ENCODE peak calls at places on chromosomes 12 and 14, in eight cellular contexts. R, V, I, Q, U, B, M and S are unnamed samples.

GRCh38 chr12:46402451-46402850 is 29.9 kb upstream of the SLC38A2 start:
- DNase-seq in R (peak), V (peak), U (no peak), I (no peak), Q (no peak), B (no peak), M (no peak), S (no peak)

GRCh38 chr12:108826115-108826806 is 31.1 kb downstream of the SSH1 start:
- DNase-seq in R (peak), I (peak), M (no peak), Q (no peak), U (no peak), B (no peak), V (peak), S (peak)

GRCh38 chr12:54135621-54136027 is 53.2 kb downstream of the SMUG1 start:
- DNase-seq in Q (no peak), V (no peak), B (no peak), U (no peak), M (peak), I (no peak), R (no peak), S (no peak)

GRCh38 chr12:101748907-101749306 is 9.6 kb upstream of the SYCP3 start:
- DNase-seq in U (no peak), M (no peak), Q (no peak), I (no peak), V (no peak), B (no peak), R (no peak), S (no peak)

GRCh38 chr12:104526751-104527150 is 70.0 kb downstream of the CHST11 start:
- DNase-seq in R (no peak), M (no peak), B (no peak), V (no peak), U (no peak), I (no peak), Q (no peak), S (no peak)

GRCh38 chr14:64737391-64738305 is 33.4 kb downstream of the PLEKHG3 start:
- DNase-seq in U (no peak), B (peak), I (no peak), R (no peak), M (no peak), Q (no peak), V (no peak), S (no peak)

GRCh38 chr12:101490286-101490920 is 15.3 kb downstream of the SPIC start:
- DNase-seq in M (peak), V (peak), Q (no peak), I (no peak), U (no peak), B (peak), R (no peak), S (peak)

GRCh38 chr12:130953783-130954543 is at the start of gene ADGRD1:
- DNase-seq in R (peak), U (peak), Q (no peak), B (peak), I (no peak), V (peak), M (peak), S (peak)

GRCh38 chr14:53564870-53565269 is 391.8 kb downstream of the BMP4 start:
- DNase-seq in I (no peak), B (no peak), Q (no peak), U (no peak), M (no peak), V (no peak), R (no peak), S (no peak)

GRCh38 chr12:132322206-132323132 is 6.9 kb downstream of the GALNT9 start:
- DNase-seq in U (no peak), V (no peak), B (no peak), R (no peak), M (no peak), Q (no peak), I (no peak), S (no peak)

DNA sequence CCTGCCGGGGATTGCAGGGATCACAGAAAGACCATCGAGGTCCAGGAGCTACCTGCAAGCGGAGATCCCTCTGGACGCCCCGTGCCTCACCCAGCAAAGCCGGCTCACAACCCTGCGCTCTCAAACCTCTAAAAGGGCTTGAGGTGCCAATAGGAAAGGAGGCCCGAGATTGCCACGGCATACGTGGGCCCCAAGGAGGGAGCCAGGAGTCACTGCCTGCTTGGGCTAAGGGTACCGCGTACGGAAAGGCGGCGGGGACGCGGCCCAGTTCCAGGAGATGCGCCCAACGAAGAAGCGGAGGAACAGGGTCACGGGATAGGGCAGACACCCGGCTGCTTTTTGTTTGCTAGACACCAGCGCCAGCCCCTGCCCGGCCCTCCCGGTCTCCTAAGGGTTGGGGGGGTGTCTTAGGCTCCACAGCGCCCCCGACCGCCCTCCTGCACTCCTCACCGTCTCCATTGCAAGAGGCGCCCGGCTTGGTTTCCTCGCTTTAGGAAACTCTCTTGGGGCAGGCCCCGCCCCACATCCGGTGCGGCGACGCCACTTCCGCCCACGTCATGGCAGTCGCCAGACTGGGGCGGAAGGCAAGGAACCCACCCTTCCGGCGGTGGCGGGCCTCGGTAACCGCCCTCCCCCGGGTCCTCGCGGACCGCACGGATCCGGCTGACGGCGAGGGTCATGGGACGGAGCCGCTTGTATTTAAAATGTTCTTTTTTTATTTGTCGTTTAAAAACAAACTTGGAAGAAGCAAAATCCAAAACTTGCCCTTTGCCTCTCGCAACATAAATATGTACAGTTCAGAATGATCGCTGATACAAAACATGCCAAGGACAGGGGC is at the start of gene PRKAG1:
- DNase-seq in Q (peak), U (peak), R (peak), B (peak), I (peak), V (peak), M (peak), S (peak)
- TF ChIP-seq CTCF in Q (peak), U (peak), R (peak), B (no peak), I (peak), V (peak), M (peak), S (peak)

GRCh38 chr12:93060071-93060665 is 131.1 kb upstream of the EEA1 start:
- DNase-seq in R (no peak), Q (no peak), U (no peak), B (no peak), M (no peak), I (no peak), V (no peak), S (no peak)

GRCh38 chr12:93059288-93059687 is 130.2 kb upstream of the EEA1 start:
- DNase-seq in I (no peak), M (no peak), Q (no peak), B (no peak), U (no peak), R (no peak), V (no peak), S (no peak)

GRCh38 chr12:93060666-93061413 is 131.7 kb upstream of the EEA1 start:
- DNase-seq in U (no peak), B (no peak), R (peak), Q (no peak), M (peak), V (no peak), I (peak), S (peak)

GRCh38 chr12:93061414-93062099 is 132.5 kb upstream of the EEA1 start:
- DNase-seq in M (no peak), B (no peak), V (no peak), U (no peak), I (peak), R (peak), Q (no peak), S (no peak)

DNA sequence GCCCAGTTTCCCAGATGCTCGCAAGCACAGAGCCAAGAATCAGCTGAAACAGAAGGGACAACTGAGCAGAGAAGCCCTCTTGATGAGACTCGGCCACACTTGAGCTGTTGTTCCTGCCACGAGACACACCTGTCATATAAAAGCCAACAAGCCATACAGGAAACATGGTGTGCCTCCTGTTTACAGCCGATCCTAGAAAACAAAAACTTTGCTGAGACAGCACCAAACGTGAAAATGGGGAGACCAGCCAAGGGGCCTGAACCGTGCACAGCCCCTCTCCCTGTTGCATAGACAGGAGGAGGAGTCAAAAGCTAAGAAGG is 133.0 kb upstream of the EEA1 start:
- DNase-seq in B (no peak), R (no peak), I (no peak), Q (no peak), M (no peak), V (no peak), U (no peak), S (no peak)
- H3K27ac ChIP-seq in B (no peak), R (peak), I (peak), Q (no peak), M (no peak), V (no peak), U (no peak), S (no peak)

DNA sequence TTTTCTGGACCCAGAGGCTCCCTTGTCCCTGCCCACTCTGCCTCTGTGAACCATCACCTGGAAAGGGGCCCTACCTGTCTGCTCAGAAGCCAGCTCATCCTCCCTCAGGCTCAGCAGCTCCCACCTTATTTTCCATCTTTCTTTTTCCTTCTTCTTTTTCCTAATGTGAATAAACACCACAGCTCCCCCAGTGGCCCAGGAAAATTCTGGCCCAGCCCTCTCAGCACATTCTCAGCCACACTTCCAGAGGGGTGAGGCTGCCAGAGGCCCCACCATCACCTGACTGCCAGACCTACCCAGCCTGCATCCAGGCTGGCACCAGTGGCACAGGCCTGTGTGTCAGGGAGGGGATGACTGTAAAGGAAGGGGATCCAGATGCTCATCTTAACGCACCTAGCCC is 23.0 kb downstream of the ZFHX2 start:
- DNase-seq in R (no peak), V (no peak), B (no peak), U (no peak), M (no peak), Q (no peak), I (peak), S (no peak)
- TF ChIP-seq CTCF in R (no peak), V (no peak), B (no peak), U (no peak), M (peak), Q (no peak), I (no peak), S (no peak)

GRCh38 chr14:61476737-61477410 is 155.5 kb downstream of the PRKCH start:
- DNase-seq in I (no peak), U (no peak), M (no peak), R (no peak), B (no peak), V (peak), Q (peak), S (peak)

GRCh38 chr14:61480704-61481285 is 159.4 kb downstream of the PRKCH start:
- DNase-seq in M (peak), Q (no peak), R (no peak), V (no peak), I (no peak), U (no peak), B (peak), S (no peak)

GRCh38 chr14:61477845-61478438 is 156.6 kb downstream of the PRKCH start:
- DNase-seq in B (peak), Q (no peak), V (peak), M (no peak), I (no peak), U (peak), R (no peak), S (peak)

GRCh38 chr14:61479746-61480502 is 158.5 kb downstream of the PRKCH start:
- DNase-seq in M (no peak), V (no peak), I (no peak), U (no peak), B (no peak), R (no peak), Q (no peak), S (no peak)

GRCh38 chr14:61478971-61479473 is 157.6 kb downstream of the PRKCH start:
- DNase-seq in M (no peak), U (no peak), R (no peak), B (no peak), Q (no peak), V (no peak), I (no peak), S (no peak)
- H3K27ac ChIP-seq in M (peak), U (peak), R (no peak), B (peak), Q (peak), V (peak), I (peak), S (no peak)

GRCh38 chr12:122421815-122422737 is at the start of gene CLIP1:
- DNase-seq in R (peak), I (no peak), M (peak), B (peak), Q (peak), V (peak), U (peak), S (peak)
- TF ChIP-seq CTCF in R (no peak), I (peak), M (peak), B (no peak), Q (peak), V (peak), U (peak), S (no peak)

GRCh38 chr12:6547566-6547965 is 8.3 kb downstream of the IFFO1 start:
- DNase-seq in M (no peak), I (no peak), R (no peak), U (no peak), V (no peak), B (no peak), Q (no peak), S (no peak)

GRCh38 chr12:6547987-6548386 is 7.9 kb downstream of the IFFO1 start:
- DNase-seq in R (no peak), U (no peak), B (no peak), M (no peak), V (no peak), I (no peak), Q (no peak), S (peak)

GRCh38 chr12:6549379-6550151 is 6.3 kb downstream of the IFFO1 start:
- DNase-seq in U (no peak), V (no peak), R (no peak), B (no peak), M (no peak), I (no peak), Q (no peak), S (no peak)

GRCh38 chr12:6550294-6551062 is 5.4 kb downstream of the IFFO1 start:
- DNase-seq in B (no peak), M (no peak), R (no peak), V (no peak), Q (no peak), U (no peak), I (no peak), S (no peak)

DNA sequence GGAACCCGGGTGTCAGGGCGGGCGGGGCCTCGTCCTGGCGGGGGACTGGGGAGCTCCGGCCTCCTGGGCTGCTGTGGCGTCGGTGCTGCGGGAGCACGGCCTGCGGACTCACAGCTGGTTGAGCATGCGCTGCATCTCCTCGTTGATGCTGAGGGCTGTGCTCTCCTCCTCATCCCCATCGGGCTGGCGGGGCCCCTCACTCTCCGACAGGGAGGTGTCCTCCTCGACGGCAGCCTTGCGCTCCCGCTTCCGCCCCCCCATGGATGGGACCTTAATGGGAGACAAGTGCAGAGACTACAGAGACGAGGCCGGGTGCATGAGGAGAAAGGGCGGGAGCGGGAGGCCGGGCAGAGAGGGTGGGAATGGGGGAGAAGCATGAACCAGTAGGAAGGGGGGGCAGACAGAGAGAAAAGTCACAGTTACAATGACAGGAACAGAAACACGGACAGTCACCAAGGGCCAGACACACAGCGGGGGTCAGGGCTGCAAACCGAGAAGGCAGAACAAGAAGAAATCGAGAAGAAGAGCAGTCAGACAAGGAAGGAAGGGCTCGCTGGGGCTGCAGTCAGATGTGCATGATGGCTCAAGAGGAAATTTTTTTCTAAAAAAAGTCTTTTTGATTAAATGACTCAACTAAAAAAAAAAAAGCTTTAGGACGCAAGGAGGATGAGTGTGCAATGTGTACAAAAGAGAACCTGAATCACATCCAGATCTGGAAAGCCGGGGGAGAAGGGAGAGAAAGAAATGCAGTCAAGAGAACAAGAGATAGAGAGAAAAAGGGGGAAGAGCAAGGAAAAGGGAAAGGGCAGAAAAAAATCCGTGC is 7.1 kb downstream of the IFFO1 start:
- DNase-seq in B (no peak), Q (no peak), R (no peak), M (no peak), V (no peak), I (no peak), U (no peak), S (no peak)
- H3K27ac ChIP-seq in B (peak), Q (no peak), R (no peak), M (no peak), V (no peak), I (peak), U (no peak), S (peak)

GRCh38 chr14:74794947-74795346 is 31.8 kb downstream of the YLPM1 start:
- DNase-seq in Q (no peak), M (no peak), B (no peak), R (no peak), U (no peak), V (no peak), I (no peak), S (no peak)

GRCh38 chr14:74792249-74793039 is 29.3 kb downstream of the YLPM1 start:
- DNase-seq in M (no peak), R (no peak), I (no peak), V (no peak), U (no peak), Q (no peak), B (no peak), S (no peak)

GRCh38 chr14:74793506-74794155 is 30.5 kb downstream of the YLPM1 start:
- DNase-seq in I (no peak), Q (no peak), R (no peak), M (no peak), V (no peak), U (no peak), B (no peak), S (no peak)
- TF ChIP-seq CTCF in I (peak), Q (peak), R (no peak), M (peak), V (no peak), U (peak), B (no peak), S (peak)

DNA sequence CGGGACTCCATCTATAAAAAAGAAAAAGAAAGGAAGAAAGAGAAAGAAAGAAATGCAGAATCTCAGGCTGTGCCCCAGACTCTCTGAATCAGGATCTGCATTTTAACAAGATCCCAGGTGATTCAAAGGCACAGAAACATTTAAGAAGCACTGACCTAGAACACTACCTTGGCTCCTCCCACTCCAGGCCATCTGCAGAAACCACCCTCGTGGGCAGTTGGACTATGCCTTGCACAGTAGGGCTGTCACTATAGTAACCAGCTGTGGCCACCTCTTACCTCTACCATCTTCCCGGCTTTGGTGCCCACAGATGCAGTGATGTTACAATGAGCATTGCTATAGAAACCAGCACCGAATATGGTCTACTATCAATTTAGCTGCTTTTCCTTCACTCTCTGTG is 110.9 kb upstream of the PWP1 start:
- DNase-seq in B (no peak), V (no peak), I (no peak), M (no peak), R (no peak), Q (no peak), U (no peak), S (no peak)
- H3K27ac ChIP-seq in B (no peak), V (no peak), I (no peak), M (no peak), R (no peak), Q (no peak), U (no peak), S (no peak)

DNA sequence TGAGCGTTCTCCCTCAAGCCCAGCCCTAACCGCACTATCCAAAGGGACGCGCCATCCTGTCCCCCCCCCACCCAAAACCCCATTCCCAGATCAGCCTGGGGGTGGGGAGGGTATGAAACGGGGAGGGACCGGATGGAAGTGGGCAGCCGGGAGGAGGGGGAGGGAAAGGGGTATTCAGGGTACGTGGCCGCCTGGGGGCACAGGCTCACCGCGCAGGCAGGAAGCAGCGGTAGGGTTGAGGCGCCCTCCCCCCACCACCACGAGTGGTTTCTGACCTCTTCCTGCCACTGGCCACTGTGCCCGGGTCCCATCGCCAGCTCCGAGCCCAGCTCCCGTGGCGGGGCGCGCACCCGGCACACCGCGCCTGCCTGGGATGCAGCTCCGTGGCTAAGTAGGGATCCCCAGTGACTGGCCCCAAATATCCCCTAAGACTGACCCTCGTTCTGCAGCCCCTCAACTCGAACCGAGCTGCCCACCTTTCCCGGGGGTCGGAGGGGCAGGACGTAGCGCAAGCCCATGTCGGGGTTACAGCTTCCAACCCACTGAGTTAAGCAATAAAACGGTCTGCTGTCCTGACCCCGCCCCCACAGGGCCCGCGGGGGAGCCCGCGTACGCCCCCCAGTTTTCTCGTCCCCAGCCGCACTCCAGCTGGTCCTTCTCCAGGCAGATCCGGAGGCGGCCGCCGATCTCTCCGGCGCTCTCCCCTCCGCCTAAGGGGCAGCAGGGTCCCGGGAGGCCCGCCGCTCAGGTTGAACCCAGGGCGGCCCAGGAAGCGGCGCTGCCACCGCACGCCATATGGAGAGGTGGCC is 1.2 kb downstream of the ACTN1 start:
- DNase-seq in V (peak), R (peak), B (peak), Q (peak), M (peak), I (no peak), U (peak), S (peak)
- TF ChIP-seq CTCF in V (no peak), R (no peak), B (no peak), Q (no peak), M (no peak), I (no peak), U (no peak), S (no peak)